ENCODE peak calls at places on chromosomes 13 and 19, in eight cellular contexts. E, P, M, T, Y, F, S and J are unnamed samples.

GRCh38 chr19:40257096-40257517 is 28.0 kb downstream of the AKT2 start:
- DNase-seq in E (no peak), P (peak), M (no peak), T (no peak), Y (no peak), F (peak), S (no peak), J (no peak)

GRCh38 chr19:7902796-7903243 is 857 bp upstream of the MAP2K7 start:
- DNase-seq in E (no peak), P (no peak), M (no peak), T (no peak), Y (no peak), F (no peak), S (no peak), J (no peak)

GRCh38 chr19:35318679-35319448 is 10.1 kb upstream of the CD22 start:
- DNase-seq in E (peak), P (peak), M (peak), T (peak), Y (peak), F (peak), S (peak), J (peak)

GRCh38 chr19:52786078-52786463 is 520 bp downstream of the ZNF600 start:
- DNase-seq in E (no peak), P (no peak), M (peak), T (peak), Y (peak), F (peak), S (no peak), J (no peak)

GRCh38 chr13:110524484-110525254 is 36.9 kb downstream of the RAB20 start:
- DNase-seq in E (peak), P (peak), M (no peak), T (no peak), Y (no peak), F (no peak), S (no peak), J (no peak)

GRCh38 chr19:17553256-17553655 is 2.2 kb upstream of the COLGALT1 start:
- DNase-seq in E (peak), P (peak), M (peak), T (peak), Y (peak), F (peak), S (peak), J (peak)

GRCh38 chr19:50167314-50167721 is 4.2 kb upstream of the IZUMO2 start:
- DNase-seq in E (no peak), P (no peak), M (no peak), T (no peak), Y (no peak), F (no peak), S (no peak), J (no peak)

GRCh38 chr13:74683411-74683810 is 549.2 kb upstream of the KLF12 start:
- DNase-seq in E (no peak), P (no peak), M (peak), T (no peak), Y (no peak), F (no peak), S (no peak), J (no peak)

GRCh38 chr13:27704681-27705080 is 83.0 kb downstream of the POLR1D start:
- DNase-seq in E (peak), P (no peak), M (no peak), T (no peak), Y (no peak), F (no peak), S (no peak), J (no peak)

GRCh38 chr19:51632126-51632525 is 1.9 kb upstream of the SIGLEC5 start:
- DNase-seq in E (no peak), P (no peak), M (no peak), T (no peak), Y (no peak), F (no peak), S (no peak), J (no peak)

GRCh38 chr19:34666958-34667265 is 10.0 kb downstream of the SCGB2B2 start:
- DNase-seq in E (no peak), P (no peak), M (no peak), T (no peak), Y (no peak), F (no peak), S (no peak), J (no peak)

GRCh38 chr19:31350033-31350692 is 927 bp upstream of the TSHZ3 start:
- DNase-seq in E (no peak), P (no peak), M (no peak), T (no peak), Y (peak), F (no peak), S (no peak), J (no peak)

GRCh38 chr19:43407416-43408005 is 7.2 kb upstream of the TEX101 start:
- DNase-seq in E (no peak), P (no peak), M (no peak), T (no peak), Y (no peak), F (no peak), S (no peak), J (no peak)

GRCh38 chr19:11587302-11587972 is 9.8 kb upstream of the ZNF627 start:
- DNase-seq in E (peak), P (peak), M (peak), T (peak), Y (peak), F (peak), S (peak), J (peak)

GRCh38 chr13:95440441-95441088 is 112.0 kb upstream of the CLDN10 start:
- DNase-seq in E (peak), P (no peak), M (no peak), T (no peak), Y (no peak), F (no peak), S (no peak), J (no peak)

GRCh38 chr13:101916108-101916757 is 463.8 kb downstream of the ITGBL1 start:
- DNase-seq in E (no peak), P (no peak), M (no peak), T (no peak), Y (no peak), F (no peak), S (no peak), J (no peak)

GRCh38 chr13:25528266-25528665 is 156.5 kb downstream of the ATP8A2 start:
- DNase-seq in E (no peak), P (no peak), M (no peak), T (no peak), Y (no peak), F (no peak), S (no peak), J (no peak)

GRCh38 chr13:49113526-49114286 is 106.4 kb upstream of the MLNR start:
- DNase-seq in E (peak), P (no peak), M (peak), T (no peak), Y (no peak), F (no peak), S (peak), J (no peak)

GRCh38 chr13:113796948-113797676 is 38.1 kb downstream of the TMEM255B start:
- DNase-seq in E (no peak), P (no peak), M (no peak), T (no peak), Y (no peak), F (no peak), S (no peak), J (peak)

GRCh38 chr19:43820098-43820860 is 6.8 kb upstream of the ZNF283 start:
- DNase-seq in E (no peak), P (no peak), M (peak), T (no peak), Y (no peak), F (peak), S (peak), J (no peak)

GRCh38 chr13:83350569-83350968 is 531.7 kb downstream of the SLITRK1 start:
- DNase-seq in E (no peak), P (no peak), M (no peak), T (no peak), Y (no peak), F (no peak), S (peak), J (no peak)

GRCh38 chr13:88085036-88085435 is 413.9 kb downstream of the SLITRK5 start:
- DNase-seq in E (no peak), P (no peak), M (no peak), T (no peak), Y (no peak), F (no peak), S (no peak), J (no peak)

GRCh38 chr13:21034602-21035190 is 26.7 kb downstream of the LATS2 start:
- DNase-seq in E (peak), P (no peak), M (peak), T (no peak), Y (no peak), F (no peak), S (no peak), J (no peak)
- TF ChIP-seq CTCF in E (no peak), P (no peak), M (peak), T (no peak), Y (no peak), F (no peak), S (peak), J (no peak)

GRCh38 chr19:4099054-4099764 is 24.7 kb downstream of the MAP2K2 start:
- DNase-seq in E (peak), P (no peak), M (no peak), T (no peak), Y (no peak), F (no peak), S (no peak), J (no peak)

GRCh38 chr19:4095488-4095844 is 28.5 kb downstream of the MAP2K2 start:
- DNase-seq in E (no peak), P (no peak), M (no peak), T (no peak), Y (no peak), F (no peak), S (no peak), J (no peak)

GRCh38 chr19:4096049-4096892 is 27.7 kb downstream of the MAP2K2 start:
- DNase-seq in E (no peak), P (no peak), M (no peak), T (no peak), Y (no peak), F (no peak), S (no peak), J (no peak)

GRCh38 chr19:4098493-4098892 is 25.4 kb downstream of the MAP2K2 start:
- DNase-seq in E (no peak), P (no peak), M (no peak), T (no peak), Y (no peak), F (no peak), S (no peak), J (no peak)

GRCh38 chr19:4097501-4097900 is 26.4 kb downstream of the MAP2K2 start:
- DNase-seq in E (no peak), P (no peak), M (no peak), T (no peak), Y (peak), F (peak), S (no peak), J (no peak)
- TF ChIP-seq POLR2A in E (no peak), P (no peak), M (no peak), T (no peak), Y (no peak), F (no peak), S (no peak), J (no peak)

GRCh38 chr13:70714993-70715392 is 606.7 kb upstream of the KLHL1 start:
- DNase-seq in E (no peak), P (no peak), M (no peak), T (no peak), Y (no peak), F (no peak), S (no peak), J (no peak)
- H3K4me3 ChIP-seq in E (no peak), P (no peak), M (no peak), T (no peak), Y (no peak), F (no peak), S (no peak), J (no peak)

DNA sequence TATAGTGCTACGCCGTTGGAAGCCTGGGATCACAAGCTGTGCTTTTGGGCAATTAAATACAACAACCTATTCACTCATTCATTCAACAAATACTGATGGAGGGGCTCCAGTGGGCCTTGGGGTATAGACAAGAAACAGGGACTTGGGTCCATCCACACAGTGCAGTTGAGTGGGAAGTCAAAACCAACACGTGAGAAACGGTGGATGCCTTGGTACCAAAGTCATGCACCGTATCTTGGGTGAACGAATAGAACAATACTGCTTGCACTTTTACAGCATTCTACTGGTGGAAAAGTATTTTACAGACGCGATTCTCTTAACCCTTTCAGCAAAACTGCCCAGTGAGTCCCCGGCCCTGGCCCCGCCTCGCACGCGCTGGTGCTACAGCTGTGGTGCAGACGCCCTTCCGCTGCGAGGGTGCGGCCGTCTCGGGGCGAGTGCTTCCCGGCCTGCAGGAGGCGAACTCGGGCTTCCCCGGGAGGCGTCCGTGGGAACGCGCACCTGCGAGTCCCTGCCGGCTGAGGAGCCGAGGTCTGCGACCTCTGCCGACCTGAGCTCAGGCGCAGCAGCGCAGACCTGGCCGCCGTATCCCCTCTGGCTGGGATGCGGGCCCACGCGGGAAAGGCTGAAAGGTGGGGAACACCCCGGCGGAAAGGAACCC is 8.3 kb downstream of the TNFRSF19 start:
- DNase-seq in E (peak), P (peak), M (peak), T (peak), Y (peak), F (peak), S (peak), J (peak)
- TF ChIP-seq CTCF in E (peak), P (peak), M (peak), T (peak), Y (peak), F (peak), S (peak), J (no peak)